ENCODE peak calls at places on chromosomes 5 and 9, in five cellular contexts. B is Peyer's patch; V is CD4-positive, alpha-beta T cell; J is stomach; Y is WTC11. E is an unnamed sample.
A peak's percentile ranks its signal among the peaks of the same experiment; 100 is the strongest.

GRCh38 chr5:80109549-80110478 is 74.7 kb downstream of the THBS4 start:
- DNase-seq in J (no peak), B (no peak), V (no peak), Y (peak; percentile 23), E (no peak)

GRCh38 chr5:488241-488640 is 36.0 kb downstream of the SLC9A3 start:
- DNase-seq in V (no peak), J (no peak), B (no peak), Y (no peak), E (no peak)

GRCh38 chr9:125513634-125514413 is 193.2 kb downstream of the MAPKAP1 start:
- DNase-seq in Y (no peak), V (no peak), J (peak; percentile 68), B (no peak), E (no peak)

GRCh38 chr9:109935406-109936087 is 155.5 kb downstream of the PALM2AKAP2 start:
- DNase-seq in J (no peak), Y (no peak), V (no peak), B (no peak), E (no peak)

GRCh38 chr5:132498152-132498551 is 7.6 kb upstream of the IRF1 start:
- DNase-seq in J (peak; percentile 60), V (peak; percentile 35), Y (no peak), B (no peak), E (no peak)

GRCh38 chr9:91192379-91192775 is 169.3 kb downstream of the AUH start:
- DNase-seq in B (no peak), J (no peak), V (no peak), Y (no peak), E (no peak)

GRCh38 chr9:125536184-125537152 is 170.5 kb downstream of the MAPKAP1 start:
- DNase-seq in J (no peak), Y (no peak), B (no peak), V (no peak), E (no peak)

GRCh38 chr9:92964981-92965758 is 17.8 kb downstream of the FGD3 start:
- DNase-seq in B (peak; percentile 81), V (peak; percentile 71), J (peak; percentile 40), Y (no peak), E (no peak)

GRCh38 chr5:65161655-65162054 is 320.1 kb downstream of the ADAMTS6 start:
- DNase-seq in V (no peak), J (no peak), Y (no peak), B (no peak), E (no peak)

GRCh38 chr9:88742483-88742882 is 207.5 kb downstream of the NXNL2 start:
- DNase-seq in Y (no peak), B (no peak), V (no peak), J (no peak), E (no peak)
- TF ChIP-seq CTCF in Y (no peak), B (no peak), V (no peak), J (no peak), E (no peak)

GRCh38 chr9:113152699-113153098 is 1.9 kb downstream of the SLC31A2 start:
- DNase-seq in V (no peak), J (no peak), B (no peak), Y (no peak), E (no peak)
- TF ChIP-seq CTCF in V (no peak), J (no peak), B (no peak), Y (no peak), E (no peak)

DNA sequence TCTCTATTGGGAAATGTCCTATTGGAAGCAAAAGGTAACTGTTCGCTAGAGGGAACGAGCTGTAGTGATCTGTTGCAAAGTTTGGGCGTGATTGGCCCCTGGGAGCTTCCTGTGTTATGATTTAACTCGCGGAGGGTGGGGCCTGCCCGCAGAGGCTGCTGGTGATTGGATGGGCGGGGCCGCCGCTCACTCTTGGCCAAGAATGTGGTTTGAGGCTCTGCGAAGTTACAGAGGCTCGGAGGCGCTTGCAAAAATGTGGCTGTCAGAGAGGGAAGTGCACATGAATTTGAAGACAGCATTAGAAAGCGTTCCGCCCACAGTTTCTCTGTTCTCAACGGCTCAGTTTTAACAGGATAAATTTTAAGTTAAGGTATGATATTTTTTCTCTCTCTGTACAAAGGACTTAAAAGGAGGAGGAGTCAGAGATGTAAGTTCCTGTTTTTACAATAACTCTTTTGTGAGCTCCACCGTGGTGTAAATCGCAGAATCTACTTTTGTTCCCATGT is 46.9 kb downstream of the CNTRL start:
- DNase-seq in B (peak; percentile 98), V (peak; percentile 95), J (peak; percentile 98), Y (peak; percentile 96), E (peak; percentile 84)
- TF ChIP-seq CTCF in B (no peak), V (no peak), J (no peak), Y (no peak), E (no peak)

GRCh38 chr5:138754699-138755057 is 1.5 kb downstream of the CTNNA1 start:
- DNase-seq in V (no peak), Y (no peak), J (no peak), B (no peak), E (no peak)

GRCh38 chr5:138755084-138755748 is 2.0 kb downstream of the CTNNA1 start:
- DNase-seq in J (no peak), Y (no peak), V (no peak), B (no peak), E (no peak)

GRCh38 chr5:138753794-138754698 is 821 bp downstream of the CTNNA1 start:
- DNase-seq in V (no peak), B (peak; percentile 58), J (peak; percentile 94), Y (peak; percentile 61), E (peak; percentile 53)

GRCh38 chr5:138752951-138753793 is at the start of gene CTNNA1:
- DNase-seq in V (peak; percentile 59), B (peak; percentile 72), J (peak; percentile 82), Y (peak; percentile 87), E (peak; percentile 77)

GRCh38 chr5:138752341-138752950 is 779 bp upstream of the CTNNA1 start:
- DNase-seq in B (no peak), Y (peak; percentile 36), V (no peak), J (no peak), E (no peak)
- TF ChIP-seq CTCF in B (no peak), Y (no peak), V (no peak), J (no peak), E (no peak)

GRCh38 chr5:9499498-9499876 is 46.4 kb downstream of the SEMA5A start:
- DNase-seq in J (no peak), Y (no peak), V (no peak), B (no peak), E (no peak)

GRCh38 chr5:9496801-9497200 is 49.1 kb downstream of the SEMA5A start:
- DNase-seq in B (no peak), Y (no peak), J (no peak), V (no peak), E (no peak)

GRCh38 chr5:9497347-9497746 is 48.5 kb downstream of the SEMA5A start:
- DNase-seq in J (no peak), Y (no peak), B (no peak), V (no peak), E (no peak)

GRCh38 chr5:9500244-9500643 is 45.6 kb downstream of the SEMA5A start:
- DNase-seq in B (no peak), J (no peak), Y (no peak), V (no peak), E (no peak)

GRCh38 chr5:9498541-9499497 is 47.1 kb downstream of the SEMA5A start:
- DNase-seq in Y (peak; percentile 54), V (no peak), B (no peak), J (no peak), E (no peak)
- TF ChIP-seq CTCF in Y (no peak), V (no peak), B (no peak), J (no peak), E (no peak)

GRCh38 chr5:141878186-141878770 is at the start of gene PCDH1:
- DNase-seq in J (peak; percentile 61), V (no peak), B (no peak), Y (peak; percentile 36), E (peak; percentile 62)

GRCh38 chr5:141875795-141876627 is 2.2 kb downstream of the PCDH1 start:
- DNase-seq in J (peak; percentile 84), B (no peak), V (no peak), Y (peak; percentile 65), E (no peak)

GRCh38 chr5:141878771-141879759 is 855 bp upstream of the PCDH1 start:
- DNase-seq in B (peak; percentile 87), V (peak; percentile 85), J (peak; percentile 93), Y (peak; percentile 90), E (peak; percentile 76)

GRCh38 chr5:141876628-141877477 is 1.4 kb downstream of the PCDH1 start:
- DNase-seq in Y (peak; percentile 70), B (no peak), V (no peak), J (peak; percentile 71), E (no peak)

GRCh38 chr5:141877478-141878185 is 578 bp downstream of the PCDH1 start:
- DNase-seq in B (no peak), V (peak; percentile 48), Y (no peak), J (no peak), E (no peak)
- TF ChIP-seq CTCF in B (no peak), V (no peak), Y (no peak), J (no peak), E (no peak)

GRCh38 chr5:44860267-44860666 is 51.5 kb downstream of the MRPS30 start:
- DNase-seq in B (no peak), J (no peak), V (no peak), Y (no peak), E (no peak)

GRCh38 chr5:44868541-44868940 is 59.8 kb downstream of the MRPS30 start:
- DNase-seq in V (no peak), Y (no peak), B (no peak), J (no peak), E (no peak)

GRCh38 chr5:44862808-44863207 is 54.1 kb downstream of the MRPS30 start:
- DNase-seq in J (no peak), V (no peak), Y (no peak), B (no peak), E (no peak)
- TF ChIP-seq CTCF in J (no peak), V (no peak), Y (peak; percentile 16), B (no peak), E (no peak)

DNA sequence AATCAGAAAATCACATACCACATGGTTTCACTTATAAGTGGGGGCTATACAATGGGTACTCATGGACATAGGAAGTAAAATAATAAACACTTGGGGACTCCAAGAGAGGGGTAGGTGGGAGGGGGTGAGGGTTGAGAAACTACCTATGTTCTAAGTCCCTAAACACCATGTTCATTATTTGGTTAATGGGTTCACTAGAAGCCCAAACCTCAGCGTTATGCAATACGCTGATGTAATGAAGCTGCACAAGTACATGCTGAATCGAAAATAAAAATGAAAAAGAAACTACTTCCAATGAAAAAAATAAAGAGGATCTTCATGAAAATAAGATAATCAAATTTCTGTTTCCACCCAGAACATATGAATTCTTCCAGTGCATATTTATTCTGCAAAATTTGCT is 208.5 kb downstream of the TMEM161B start:
- DNase-seq in V (no peak), Y (no peak), J (no peak), B (no peak), E (no peak)
- TF ChIP-seq CTCF in V (no peak), Y (no peak), J (no peak), B (no peak), E (no peak)

E was measured in mesothelial cell of epicardium.